ENCODE peak calls at places on chromosomes 4 and X, in seven cellular contexts. O, I, C, U, T, X and H are unnamed samples.
A peak's percentile ranks its signal among the peaks of the same experiment; 100 is the strongest.

GRCh38 chrX:1537031-1537715 is at the start of gene P2RY8:
- DNase-seq in I (peak; percentile 61), X (no peak), U (peak; percentile 43), O (peak; percentile 84), C (peak; percentile 97), T (peak; percentile 56), H (no peak)

GRCh38 chr4:13089659-13089998 is 394.5 kb downstream of the RAB28 start:
- DNase-seq in O (no peak), X (peak; percentile 28), U (no peak), T (no peak), C (no peak), I (no peak), H (no peak)

GRCh38 chr4:38930199-38930598 is 62.6 kb downstream of the FAM114A1 start:
- DNase-seq in U (peak; percentile 10), C (no peak), O (no peak), X (no peak), T (no peak), I (no peak), H (no peak)

GRCh38 chr4:138487217-138487616 is 245.1 kb upstream of the SLC7A11 start:
- DNase-seq in O (no peak), T (no peak), C (no peak), X (no peak), I (no peak), U (no peak), H (no peak)

GRCh38 chr4:81369898-81370297 is 101.8 kb downstream of the RASGEF1B start:
- DNase-seq in X (no peak), U (no peak), I (no peak), O (no peak), C (no peak), T (no peak), H (no peak)

GRCh38 chrX:33741807-33742206 is 390.3 kb downstream of the FAM47A start:
- DNase-seq in O (no peak), X (peak; percentile 30), C (no peak), U (peak; percentile 8), I (no peak), T (no peak), H (no peak)

GRCh38 chr4:84573738-84574720 is 8.9 kb upstream of the CDS1 start:
- DNase-seq in U (no peak), I (no peak), O (no peak), T (no peak), X (no peak), C (no peak), H (no peak)

GRCh38 chr4:170058745-170059144 is 31.0 kb downstream of the AADAT start:
- DNase-seq in U (no peak), T (no peak), X (no peak), C (no peak), I (no peak), O (no peak), H (no peak)

GRCh38 chrX:137031517-137032377 is 2.0 kb downstream of the GPR101 start:
- DNase-seq in I (no peak), T (no peak), C (peak; percentile 23), X (peak; percentile 68), U (peak; percentile 56), O (no peak), H (no peak)

GRCh38 chr4:113781439-113782040 is 20.0 kb upstream of the CAMK2D start:
- DNase-seq in U (peak; percentile 45), T (no peak), C (no peak), I (no peak), X (peak; percentile 66), O (no peak), H (no peak)

DNA sequence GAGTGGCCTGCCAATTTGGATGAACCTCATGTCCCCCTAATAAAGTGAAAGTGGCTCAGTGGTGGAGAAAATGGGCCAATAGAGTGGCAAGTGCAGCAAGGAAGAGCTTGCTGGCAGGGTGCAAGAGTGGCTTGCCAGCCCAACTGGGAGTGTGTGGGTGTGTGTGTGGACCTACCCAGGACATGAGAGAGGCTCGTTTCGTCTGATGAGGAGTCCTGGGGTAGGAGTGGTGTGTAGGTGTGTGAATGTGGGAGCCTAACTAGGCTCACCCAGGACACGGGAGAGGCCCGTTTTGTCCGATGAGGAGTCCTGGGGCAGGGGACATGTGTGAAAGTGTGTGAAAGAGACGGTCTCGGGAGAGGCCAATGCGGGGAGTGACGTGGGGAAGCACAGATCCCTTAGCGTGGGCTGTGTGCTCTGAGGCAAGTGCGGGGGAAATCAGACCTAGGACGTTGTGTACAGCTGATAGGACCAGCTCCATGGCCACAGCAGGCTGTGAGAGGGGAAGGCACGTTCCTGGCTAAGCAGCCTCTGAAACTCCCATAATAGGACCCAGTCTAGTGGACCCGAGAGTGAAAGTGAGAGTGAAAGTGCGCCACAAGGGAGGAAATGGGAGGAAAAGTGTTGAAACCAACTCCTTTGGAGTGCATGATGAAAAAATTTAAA is 5.3 kb downstream of the GAGE10 start:
- DNase-seq in T (no peak), X (no peak), I (no peak), O (no peak), C (no peak), U (no peak), H (no peak)
- H3K4me3 ChIP-seq in T (peak overlapping the region; percentile 16), X (peak overlapping the region; percentile 44), I (no peak overlapping the region), O (peak overlapping the region; percentile 33), C (no peak overlapping the region), U (no peak overlapping the region), H (no peak overlapping the region)

GRCh38 chrX:94576367-94577004 is 902.5 kb downstream of the FAM133A start:
- DNase-seq in T (no peak), O (no peak), I (no peak), X (peak; percentile 11), C (no peak), U (no peak), H (no peak)
- TF ChIP-seq CTCF in T (peak; percentile 16), O (no peak), I (no peak), X (no peak), C (no peak), U (peak; percentile 15), H (peak; percentile 17)

GRCh38 chr4:89754531-89754930 is 82.4 kb downstream of the SNCA start:
- DNase-seq in X (no peak), U (no peak), T (no peak), I (no peak), O (no peak), C (no peak), H (no peak)

GRCh38 chr4:89752932-89753598 is 83.9 kb downstream of the SNCA start:
- DNase-seq in C (no peak), T (no peak), X (no peak), U (peak; percentile 30), I (no peak), O (no peak), H (no peak)

GRCh38 chr4:89751416-89751815 is 85.5 kb downstream of the SNCA start:
- DNase-seq in X (no peak), U (no peak), C (no peak), O (no peak), I (no peak), T (no peak), H (no peak)

GRCh38 chr4:89755210-89755609 is 81.8 kb downstream of the SNCA start:
- DNase-seq in X (peak; percentile 42), O (no peak), U (no peak), I (no peak), C (no peak), T (no peak), H (no peak)

GRCh38 chr4:89753601-89754066 is 83.3 kb downstream of the SNCA start:
- DNase-seq in U (peak; percentile 68), O (peak; percentile 30), X (no peak), C (no peak), T (no peak), I (no peak), H (no peak)
- H3K4me3 ChIP-seq in U (no peak overlapping the region), O (no peak overlapping the region), X (no peak overlapping the region), C (no peak overlapping the region), T (no peak overlapping the region), I (no peak overlapping the region), H (no peak overlapping the region)

GRCh38 chr4:97987019-97987648 is 156.1 kb downstream of the STPG2 start:
- DNase-seq in I (no peak), U (peak; percentile 67), X (peak; percentile 64), C (no peak), O (peak; percentile 4), T (no peak), H (peak; percentile 28)
- TF ChIP-seq CTCF in I (no peak), U (peak; percentile 76), X (peak; percentile 70), C (no peak), O (peak; percentile 45), T (no peak), H (peak; percentile 64)

DNA sequence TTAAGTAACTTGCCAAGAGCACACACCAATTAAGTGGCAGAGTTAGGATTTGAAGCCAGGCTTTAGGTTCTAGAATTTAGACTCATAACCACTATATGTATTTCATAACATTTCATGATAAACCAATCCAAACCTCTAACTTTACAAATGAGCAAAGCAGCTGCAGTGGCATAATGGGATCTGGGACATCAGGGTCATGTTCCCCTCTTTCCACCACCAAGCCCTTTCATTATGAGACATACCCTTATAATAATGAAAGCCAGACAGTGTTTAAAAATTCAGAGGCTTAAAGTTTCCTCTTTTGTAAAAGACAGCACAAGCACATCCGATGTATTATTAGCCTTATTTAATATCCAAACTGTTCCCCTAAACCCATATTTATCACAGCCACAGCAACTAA is 28.3 kb upstream of the AMELX start:
- DNase-seq in I (no peak), T (no peak), C (no peak), U (no peak), O (no peak), X (no peak), H (no peak)
- H3K4me3 ChIP-seq in I (no peak overlapping the region), T (no peak overlapping the region), C (no peak overlapping the region), U (no peak overlapping the region), O (no peak overlapping the region), X (no peak overlapping the region), H (no peak overlapping the region)

DNA sequence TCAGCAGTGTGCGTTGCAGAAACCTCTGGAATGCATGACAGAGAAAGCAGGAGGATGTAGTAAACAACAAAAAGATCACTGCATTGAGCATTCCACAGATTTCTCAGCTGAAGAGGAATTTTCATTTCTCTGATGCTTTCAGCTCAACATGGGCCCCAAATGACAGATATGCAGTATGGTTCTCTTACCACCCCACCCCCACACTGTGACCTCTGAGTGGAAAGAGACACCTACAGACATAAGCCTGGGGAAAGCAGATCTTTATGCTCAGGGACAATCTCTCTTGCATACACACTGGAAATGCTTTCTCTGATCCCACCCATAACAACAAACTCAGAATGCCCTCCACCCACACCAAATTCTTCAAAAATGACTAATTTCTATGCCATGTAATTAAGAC is 983.7 kb upstream of the LCORL start:
- DNase-seq in O (no peak), U (peak; percentile 37), T (no peak), X (peak; percentile 56), C (no peak), I (no peak), H (no peak)
- TF ChIP-seq CTCF in O (no peak), U (no peak), T (no peak), X (no peak), C (no peak), I (no peak), H (no peak)

GRCh38 chr4:186227744-186228513 is 622 bp downstream of the KLKB1 start:
- DNase-seq in C (no peak), T (no peak), I (no peak), X (no peak), U (no peak), O (no peak), H (no peak)

GRCh38 chr4:186226521-186227189 is 652 bp upstream of the KLKB1 start:
- DNase-seq in T (no peak), O (no peak), U (no peak), X (no peak), I (no peak), C (no peak), H (no peak)

GRCh38 chr4:186228514-186228894 is 1.2 kb downstream of the KLKB1 start:
- DNase-seq in C (no peak), X (no peak), T (no peak), U (no peak), O (no peak), I (no peak), H (no peak)

GRCh38 chr4:186225848-186226247 is 1.5 kb upstream of the KLKB1 start:
- DNase-seq in O (no peak), I (no peak), T (no peak), U (no peak), X (no peak), C (no peak), H (no peak)

GRCh38 chr4:186227221-186227620 is at the start of gene KLKB1:
- DNase-seq in I (no peak), U (peak; percentile 48), T (no peak), C (no peak), X (no peak), O (peak; percentile 64), H (peak; percentile 94)
- H3K4me3 ChIP-seq in I (no peak within 1 kb of the TSS), U (no peak within 1 kb of the TSS), T (no peak within 1 kb of the TSS), C (no peak within 1 kb of the TSS), X (no peak within 1 kb of the TSS), O (peak within 1 kb of the TSS; percentile 3), H (no peak within 1 kb of the TSS)